ENCODE peak calls at places on chromosomes 7 and 10, in five cellular contexts. One of them, this sample, is unnamed.

GRCh38 chr7:71829499-71829898 is 582.6 kb downstream of the CALN1 start:
- DNase-seq in endothelial cell: no peak
- DNase-seq in EL: no peak
- DNase-seq in brain microvascular endothelial cell: no peak
- DNase-seq in non-pigmented ciliary epithelial cell: no peak
- DNase-seq in this sample: no peak

GRCh38 chr7:88759216-88759955 is at the start of gene ZNF804B:
- DNase-seq in endothelial cell: peak; percentile 44
- DNase-seq in EL: no peak
- DNase-seq in brain microvascular endothelial cell: no peak
- DNase-seq in non-pigmented ciliary epithelial cell: no peak
- DNase-seq in this sample: no peak

GRCh38 chr7:132255898-132256297 is 320.4 kb downstream of the PLXNA4 start:
- DNase-seq in endothelial cell: no peak
- DNase-seq in EL: no peak
- DNase-seq in brain microvascular endothelial cell: no peak
- DNase-seq in non-pigmented ciliary epithelial cell: no peak
- DNase-seq in this sample: no peak

GRCh38 chr7:26295015-26295414 is 3.4 kb downstream of the SNX10 start:
- DNase-seq in endothelial cell: no peak
- DNase-seq in EL: no peak
- DNase-seq in brain microvascular endothelial cell: no peak
- DNase-seq in non-pigmented ciliary epithelial cell: no peak
- DNase-seq in this sample: no peak

GRCh38 chr10:88004451-88004850 is 141.0 kb downstream of the PTEN start:
- DNase-seq in endothelial cell: no peak
- DNase-seq in EL: peak; percentile 67
- DNase-seq in brain microvascular endothelial cell: peak; percentile 48
- DNase-seq in non-pigmented ciliary epithelial cell: no peak
- DNase-seq in this sample: no peak

GRCh38 chr7:91940171-91940570 is 491 bp upstream of the AKAP9 start:
- DNase-seq in endothelial cell: peak; percentile 22
- DNase-seq in EL: peak; percentile 48
- DNase-seq in brain microvascular endothelial cell: peak; percentile 22
- DNase-seq in non-pigmented ciliary epithelial cell: no peak
- DNase-seq in this sample: no peak

GRCh38 chr7:80724249-80724871 is 85.9 kb downstream of the CD36 start:
- DNase-seq in endothelial cell: no peak
- DNase-seq in EL: peak; percentile 75
- DNase-seq in brain microvascular endothelial cell: peak; percentile 29
- DNase-seq in non-pigmented ciliary epithelial cell: peak; percentile 52
- DNase-seq in this sample: no peak

GRCh38 chr7:123571684-123572083 is 14.1 kb upstream of the NDUFA5 start:
- DNase-seq in endothelial cell: no peak
- DNase-seq in EL: peak; percentile 41
- DNase-seq in brain microvascular endothelial cell: peak; percentile 47
- DNase-seq in non-pigmented ciliary epithelial cell: no peak
- DNase-seq in this sample: no peak

GRCh38 chr7:154698726-154699291 is 304.1 kb downstream of the PAXIP1 start:
- DNase-seq in endothelial cell: peak; percentile 49
- DNase-seq in EL: no peak
- DNase-seq in brain microvascular endothelial cell: no peak
- DNase-seq in non-pigmented ciliary epithelial cell: no peak
- DNase-seq in this sample: no peak

GRCh38 chr10:4771554-4772201 is 54.3 kb upstream of the AKR1E2 start:
- DNase-seq in endothelial cell: no peak
- DNase-seq in EL: peak; percentile 80
- DNase-seq in brain microvascular endothelial cell: peak; percentile 68
- DNase-seq in non-pigmented ciliary epithelial cell: peak; percentile 82
- DNase-seq in this sample: no peak

GRCh38 chr10:102608487-102608886 is 35.8 kb upstream of the TRIM8 start:
- DNase-seq in endothelial cell: no peak
- DNase-seq in EL: no peak
- DNase-seq in brain microvascular endothelial cell: no peak
- DNase-seq in non-pigmented ciliary epithelial cell: no peak
- DNase-seq in this sample: no peak

GRCh38 chr10:48811461-48811860 is 126.8 kb downstream of the WDFY4 start:
- DNase-seq in endothelial cell: no peak
- DNase-seq in EL: peak; percentile 71
- DNase-seq in brain microvascular endothelial cell: no peak
- DNase-seq in non-pigmented ciliary epithelial cell: no peak
- DNase-seq in this sample: no peak

GRCh38 chr7:120021085-120021484 is 251.9 kb upstream of the KCND2 start:
- DNase-seq in endothelial cell: no peak
- DNase-seq in EL: no peak
- DNase-seq in brain microvascular endothelial cell: no peak
- DNase-seq in non-pigmented ciliary epithelial cell: no peak
- DNase-seq in this sample: no peak

GRCh38 chr10:42738669-42739068 is 43.9 kb upstream of the BMS1 start:
- DNase-seq in endothelial cell: no peak
- DNase-seq in EL: no peak
- DNase-seq in brain microvascular endothelial cell: no peak
- DNase-seq in non-pigmented ciliary epithelial cell: no peak
- DNase-seq in this sample: no peak

GRCh38 chr7:36283711-36284130 is 105.9 kb upstream of the ANLN start:
- DNase-seq in endothelial cell: no peak
- DNase-seq in EL: no peak
- DNase-seq in brain microvascular endothelial cell: no peak
- DNase-seq in non-pigmented ciliary epithelial cell: no peak
- DNase-seq in this sample: peak; percentile 96

GRCh38 chr10:13707156-13707881 is 120.6 kb downstream of the PRPF18 start:
- DNase-seq in endothelial cell: peak; percentile 61
- DNase-seq in EL: peak; percentile 91
- DNase-seq in brain microvascular endothelial cell: peak; percentile 85
- DNase-seq in non-pigmented ciliary epithelial cell: peak; percentile 78
- DNase-seq in this sample: no peak

GRCh38 chr10:70595566-70596016 is 7.0 kb downstream of the PRF1 start:
- DNase-seq in endothelial cell: no peak
- DNase-seq in EL: no peak
- DNase-seq in brain microvascular endothelial cell: no peak
- DNase-seq in non-pigmented ciliary epithelial cell: no peak
- DNase-seq in this sample: no peak

GRCh38 chr10:62696798-62697197 is 107.7 kb upstream of the ADO start:
- DNase-seq in endothelial cell: no peak
- DNase-seq in EL: no peak
- DNase-seq in brain microvascular endothelial cell: no peak
- DNase-seq in non-pigmented ciliary epithelial cell: no peak
- DNase-seq in this sample: no peak

GRCh38 chr10:103083266-103083976 is 109.7 kb downstream of the NT5C2 start:
- DNase-seq in endothelial cell: no peak
- DNase-seq in EL: no peak
- DNase-seq in brain microvascular endothelial cell: no peak
- DNase-seq in non-pigmented ciliary epithelial cell: no peak
- DNase-seq in this sample: no peak